ENCODE peak calls at places on chromosomes 2 and 18, in ten cellular contexts. R is GM23338, S is uterus, V is bronchial epithelial cell, E is RWPE1, C is WTC11, N is astrocyte, A is Calu3, T is transverse colon, Q is Peyer's patch. O is an unnamed sample.

GRCh38 chr2:32212293-32212692 is 46.6 kb downstream of the SLC30A6 start:
- DNase-seq in C (no peak), V (no peak), N (no peak), E (no peak), Q (no peak), T (no peak), A (no peak), R (no peak), S (no peak), O (no peak)

GRCh38 chr2:140865851-140866250 is 1265.0 kb downstream of the LRP1B start:
- DNase-seq in T (no peak), V (no peak), A (no peak), E (no peak), C (no peak), R (no peak), S (no peak), Q (no peak), N (no peak), O (no peak)

GRCh38 chr2:138949517-138949916 is 169.3 kb upstream of the NXPH2 start:
- DNase-seq in E (peak; percentile 53), A (no peak), T (no peak), V (peak; percentile 85), N (peak; percentile 19), S (no peak), Q (no peak), C (no peak), R (no peak), O (no peak)

GRCh38 chr18:77098033-77098432 is 34.5 kb downstream of the MBP start:
- DNase-seq in A (no peak), E (no peak), N (peak; percentile 53), R (no peak), Q (no peak), S (no peak), T (no peak), V (peak; percentile 56), C (no peak), O (no peak)

GRCh38 chr2:59569124-59569523 is 984.3 kb downstream of the BCL11A start:
- DNase-seq in R (no peak), A (no peak), Q (no peak), T (no peak), N (no peak), E (no peak), C (no peak), S (no peak), V (no peak), O (no peak)

GRCh38 chr2:133596701-133597393 is 28.6 kb upstream of the NCKAP5 start:
- DNase-seq in V (no peak), N (peak; percentile 40), S (no peak), Q (no peak), E (no peak), T (no peak), R (no peak), A (no peak), C (no peak), O (no peak)

GRCh38 chr18:49362431-49362830 is 98.0 kb downstream of the DYM start:
- DNase-seq in N (no peak), E (no peak), Q (no peak), V (no peak), C (no peak), T (no peak), S (no peak), R (no peak), A (no peak), O (peak; percentile 3)

GRCh38 chr2:47023332-47023731 is 107.7 kb upstream of the MCFD2 start:
- DNase-seq in Q (no peak), N (no peak), E (no peak), S (no peak), A (no peak), T (no peak), V (no peak), C (no peak), R (no peak), O (no peak)

GRCh38 chr2:134441153-134441863 is 187.4 kb downstream of the MGAT5 start:
- DNase-seq in Q (no peak), N (no peak), A (no peak), E (no peak), V (no peak), R (no peak), T (no peak), S (no peak), C (no peak), O (no peak)

GRCh38 chr2:9240745-9241144 is 34.1 kb downstream of the ASAP2 start:
- DNase-seq in R (no peak), A (no peak), T (no peak), C (no peak), Q (no peak), S (peak; percentile 67), V (peak; percentile 90), E (peak; percentile 67), N (peak; percentile 66), O (no peak)

GRCh38 chr2:238684362-238685326 is 163.2 kb upstream of the TWIST2 start:
- DNase-seq in V (peak; percentile 99), E (peak; percentile 98), N (peak; percentile 99), S (peak; percentile 87), A (peak; percentile 72), C (no peak), T (no peak), Q (no peak), R (no peak), O (peak; percentile 99)

GRCh38 chr2:69036926-69037325 is 23.9 kb downstream of the ANTXR1 start:
- DNase-seq in V (no peak), C (no peak), R (no peak), N (peak; percentile 87), A (no peak), T (no peak), E (no peak), Q (no peak), S (no peak), O (peak; percentile 32)

GRCh38 chr2:44952143-44952805 is 10.8 kb downstream of the SIX3 start:
- DNase-seq in N (no peak), Q (no peak), R (peak; percentile 92), E (peak; percentile 44), C (peak; percentile 81), S (no peak), A (peak; percentile 71), V (peak; percentile 24), T (peak; percentile 24), O (no peak)

GRCh38 chr2:118049140-118050128 is 35.6 kb upstream of the CCDC93 start:
- DNase-seq in A (no peak), S (no peak), E (no peak), C (no peak), V (no peak), N (peak; percentile 12), T (no peak), R (no peak), Q (no peak), O (no peak)

GRCh38 chr2:182592691-182593393 is 123.2 kb upstream of the DNAJC10 start:
- DNase-seq in C (no peak), V (no peak), R (peak; percentile 23), S (no peak), T (no peak), N (no peak), E (peak; percentile 38), A (no peak), Q (no peak), O (no peak)
- TF ChIP-seq CTCF in C (no peak), V (peak; percentile 10), R (peak; percentile 26), S (no peak), T (no peak), N (no peak), E (no peak), A (no peak), Q (no peak), O (peak; percentile 57)

GRCh38 chr18:74241426-74241825 is 50.3 kb downstream of the CYB5A start:
- DNase-seq in Q (no peak), V (no peak), A (no peak), E (no peak), N (no peak), S (no peak), R (no peak), T (no peak), C (no peak), O (no peak)

GRCh38 chr18:74241970-74242369 is 49.8 kb downstream of the CYB5A start:
- DNase-seq in T (no peak), R (no peak), A (no peak), V (no peak), C (no peak), E (no peak), S (no peak), Q (no peak), N (no peak), O (no peak)

GRCh38 chr18:74244554-74244953 is 47.2 kb downstream of the CYB5A start:
- DNase-seq in S (no peak), E (no peak), A (no peak), Q (no peak), T (no peak), R (no peak), N (no peak), C (no peak), V (peak; percentile 54), O (no peak)

GRCh38 chr18:74243127-74243526 is 48.6 kb downstream of the CYB5A start:
- DNase-seq in E (no peak), V (no peak), R (no peak), A (no peak), C (no peak), S (no peak), Q (no peak), N (no peak), T (no peak), O (no peak)

GRCh38 chr18:74242451-74243096 is 49.2 kb downstream of the CYB5A start:
- DNase-seq in E (no peak), T (no peak), V (no peak), N (no peak), A (peak; percentile 34), S (no peak), Q (peak; percentile 62), R (peak; percentile 20), C (no peak), O (no peak)
- TF ChIP-seq CTCF in E (no peak), T (no peak), V (no peak), N (no peak), A (no peak), S (no peak), Q (no peak), R (no peak), C (no peak), O (no peak)

DNA sequence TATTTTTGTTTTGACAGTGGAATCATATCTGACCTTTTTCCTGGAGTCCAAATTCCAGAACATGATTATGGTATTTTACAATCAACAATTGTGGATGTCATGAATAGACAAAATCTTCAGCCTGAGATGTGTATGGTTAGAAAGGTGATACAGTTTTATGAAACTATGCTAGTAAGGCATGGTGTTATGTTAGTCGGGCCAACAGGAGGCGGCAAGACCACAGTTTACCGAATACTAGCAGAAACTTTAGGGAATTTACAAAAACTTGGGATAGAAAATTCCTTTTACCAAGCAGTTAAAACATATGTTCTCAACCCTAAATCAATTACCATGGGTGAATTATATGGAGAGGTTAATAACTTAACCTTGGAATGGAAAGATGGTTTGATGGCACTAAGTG is 137.0 kb downstream of the DNAH6 start:
- DNase-seq in T (no peak), N (no peak), S (no peak), C (no peak), R (peak; percentile 7), Q (no peak), V (no peak), A (no peak), E (no peak), O (no peak)
- TF ChIP-seq CTCF in T (no peak), N (no peak), S (no peak), C (no peak), R (peak; percentile 58), Q (no peak), V (no peak), A (no peak), E (no peak), O (peak; percentile 52)

DNA sequence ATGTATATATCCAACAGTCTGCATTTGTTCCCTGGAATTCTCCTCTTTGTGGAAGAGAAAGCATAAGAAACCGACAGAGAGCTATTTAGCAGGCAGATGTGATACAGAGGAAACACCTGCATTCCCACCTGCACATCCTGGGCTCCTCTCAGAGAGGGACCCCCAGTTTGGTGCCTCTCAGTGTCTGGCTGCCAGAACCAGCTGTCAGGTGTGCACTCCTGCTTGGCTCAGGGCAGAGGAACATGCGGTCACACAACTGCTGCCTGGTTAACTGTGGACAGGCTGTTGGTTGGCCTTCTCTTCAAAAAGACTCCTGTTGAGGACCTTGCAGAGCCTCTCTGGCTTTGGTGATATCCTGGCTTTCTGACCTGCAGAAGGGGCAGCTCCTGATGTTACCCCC is 54.6 kb downstream of the ITGB6 start:
- DNase-seq in R (no peak), V (no peak), E (no peak), S (no peak), A (no peak), Q (no peak), T (no peak), N (no peak), C (no peak), O (no peak)
- TF ChIP-seq CTCF in R (no peak), V (no peak), E (no peak), S (no peak), A (no peak), Q (no peak), T (no peak), N (no peak), C (no peak), O (no peak)